ENCODE peak calls at places on chromosomes 3 and 15, in six cellular contexts. One of them, this sample, is unnamed.
A peak's percentile ranks its signal among the peaks of the same experiment; 100 is the strongest.

GRCh38 chr3:42708611-42709151 is 6.1 kb upstream of the HHATL start:
- DNase-seq in astrocyte: no peak
- DNase-seq in GM06990: no peak
- DNase-seq in GM04504: no peak
- DNase-seq in T-helper 9 cell: no peak
- DNase-seq in nephron progenitor cell: no peak
- DNase-seq in this sample: no peak

GRCh38 chr3:88661433-88661824 is 446.0 kb upstream of the EPHA3 start:
- DNase-seq in T-helper 9 cell: no peak
- DNase-seq in nephron progenitor cell: no peak
- DNase-seq in GM04504: no peak
- DNase-seq in astrocyte: no peak
- DNase-seq in GM06990: no peak
- DNase-seq in this sample: no peak

GRCh38 chr3:101829066-101829830 is 20.1 kb upstream of the NFKBIZ start:
- DNase-seq in GM06990: no peak
- DNase-seq in nephron progenitor cell: no peak
- DNase-seq in T-helper 9 cell: peak; percentile 35
- DNase-seq in GM04504: no peak
- DNase-seq in astrocyte: peak; percentile 69
- DNase-seq in this sample: no peak

GRCh38 chr15:25884354-25884753 is 21.2 kb upstream of the ATP10A start:
- DNase-seq in T-helper 9 cell: no peak
- DNase-seq in GM04504: no peak
- DNase-seq in nephron progenitor cell: no peak
- DNase-seq in astrocyte: no peak
- DNase-seq in GM06990: no peak
- DNase-seq in this sample: no peak

GRCh38 chr3:7546219-7546618 is 685.3 kb downstream of the GRM7 start:
- DNase-seq in nephron progenitor cell: no peak
- DNase-seq in T-helper 9 cell: no peak
- DNase-seq in GM04504: no peak
- DNase-seq in astrocyte: peak; percentile 16
- DNase-seq in GM06990: no peak
- DNase-seq in this sample: no peak

GRCh38 chr15:90839187-90840071 is 29.0 kb upstream of the FURIN start:
- DNase-seq in astrocyte: peak; percentile 64
- DNase-seq in GM06990: peak; percentile 55
- DNase-seq in nephron progenitor cell: no peak
- DNase-seq in T-helper 9 cell: no peak
- DNase-seq in GM04504: no peak
- DNase-seq in this sample: peak; percentile 53

GRCh38 chr3:127238602-127239001 is 45.7 kb downstream of the PRR23E start:
- DNase-seq in GM04504: no peak
- DNase-seq in astrocyte: no peak
- DNase-seq in T-helper 9 cell: no peak
- DNase-seq in GM06990: no peak
- DNase-seq in nephron progenitor cell: no peak
- DNase-seq in this sample: no peak

GRCh38 chr3:13782501-13782900 is 97.4 kb downstream of the WNT7A start:
- DNase-seq in astrocyte: no peak
- DNase-seq in GM06990: no peak
- DNase-seq in T-helper 9 cell: no peak
- DNase-seq in nephron progenitor cell: no peak
- DNase-seq in GM04504: no peak
- DNase-seq in this sample: no peak

GRCh38 chr3:46666471-46666845 is 27.0 kb downstream of the ALS2CL start:
- DNase-seq in GM06990: no peak
- DNase-seq in astrocyte: no peak
- DNase-seq in T-helper 9 cell: no peak
- DNase-seq in GM04504: no peak
- DNase-seq in nephron progenitor cell: no peak
- DNase-seq in this sample: no peak

GRCh38 chr3:27544372-27544865 is 60.2 kb upstream of the SLC4A7 start:
- DNase-seq in nephron progenitor cell: no peak
- DNase-seq in astrocyte: peak; percentile 69
- DNase-seq in GM04504: no peak
- DNase-seq in T-helper 9 cell: no peak
- DNase-seq in GM06990: no peak
- DNase-seq in this sample: no peak

GRCh38 chr3:178455264-178455663 is 81.0 kb upstream of the KCNMB2 start:
- DNase-seq in GM04504: no peak
- DNase-seq in nephron progenitor cell: no peak
- DNase-seq in astrocyte: peak; percentile 8
- DNase-seq in T-helper 9 cell: no peak
- DNase-seq in GM06990: no peak
- DNase-seq in this sample: no peak

GRCh38 chr15:31373096-31373865 is 46.6 kb downstream of the KLF13 start:
- DNase-seq in T-helper 9 cell: no peak
- DNase-seq in astrocyte: no peak
- DNase-seq in GM04504: no peak
- DNase-seq in nephron progenitor cell: no peak
- DNase-seq in GM06990: no peak
- DNase-seq in this sample: no peak

GRCh38 chr3:111538687-111539086 is 3.3 kb upstream of the CD96 start:
- DNase-seq in nephron progenitor cell: no peak
- DNase-seq in T-helper 9 cell: no peak
- DNase-seq in GM04504: no peak
- DNase-seq in astrocyte: peak; percentile 66
- DNase-seq in GM06990: no peak
- DNase-seq in this sample: no peak

This sample was measured in GM12864.